ENCODE peak calls at places on chromosomes 4 and X, in six cellular contexts. M, W, I, Q, D and C are unnamed samples.

GRCh38 chrX:103417933-103418332 is 41.6 kb downstream of the BEX3 start:
- DNase-seq in I (no peak), D (no peak), Q (no peak), W (no peak), M (no peak), C (no peak)

GRCh38 chr4:128006592-128006991 is 41.4 kb downstream of the ABHD18 start:
- DNase-seq in Q (no peak), I (no peak), D (no peak), W (no peak), M (no peak), C (no peak)

GRCh38 chrX:119690921-119691716 is 1.8 kb downstream of the SEPTIN6 start:
- DNase-seq in Q (no peak), W (no peak), I (no peak), M (no peak), D (no peak), C (no peak)

GRCh38 chr4:126051709-126052424 is 737.1 kb downstream of the FAT4 start:
- DNase-seq in D (no peak), Q (no peak), M (no peak), I (peak), W (no peak), C (no peak)

GRCh38 chrX:46873746-46874145 is 36.9 kb downstream of the RP2 start:
- DNase-seq in W (no peak), D (no peak), I (no peak), M (no peak), Q (peak), C (no peak)

GRCh38 chr4:140256941-140257340 is 103.0 kb upstream of the MAML3 start:
- DNase-seq in D (no peak), W (no peak), I (no peak), M (no peak), Q (no peak), C (peak)

GRCh38 chrX:107483976-107484726 is 34.7 kb downstream of the FRMPD3 start:
- DNase-seq in I (no peak), Q (no peak), W (no peak), M (no peak), D (no peak), C (no peak)

GRCh38 chrX:107776649-107777535 is 641 bp upstream of the NCBP2L start:
- DNase-seq in W (peak), D (peak), Q (peak), I (peak), M (peak), C (peak)

GRCh38 chr4:107220976-107221375 is 184.9 kb upstream of the DKK2 start:
- DNase-seq in W (no peak), M (no peak), Q (no peak), I (no peak), D (no peak), C (no peak)

GRCh38 chrX:153782324-153782723 is 1.5 kb downstream of the SRPK3 start:
- DNase-seq in D (no peak), I (no peak), M (no peak), Q (no peak), W (no peak), C (no peak)

GRCh38 chr4:151905197-151905596 is 144.4 kb upstream of the GATB start:
- DNase-seq in D (no peak), I (no peak), Q (no peak), W (no peak), M (no peak), C (no peak)

GRCh38 chr4:100977746-100978397 is 369.5 kb downstream of the PPP3CA start:
- DNase-seq in M (no peak), I (no peak), Q (no peak), W (no peak), D (no peak), C (no peak)

GRCh38 chrX:72041901-72042859 is 89.5 kb downstream of the RTL5 start:
- DNase-seq in M (no peak), I (no peak), Q (no peak), W (no peak), D (no peak), C (no peak)

GRCh38 chr4:127759228-127759820 is 22.8 kb upstream of the HSPA4L start:
- DNase-seq in D (no peak), I (no peak), M (no peak), Q (no peak), W (no peak), C (no peak)